ENCODE peak calls at places on chromosomes 11 and 22, in six cellular contexts. W is ovary, M is tibial artery, I is heart left ventricle, L is heart right ventricle, Q is HepG2. X is an unnamed sample.

GRCh38 chr11:23406131-23406819 is 546.0 kb upstream of the CCDC179 start:
- DNase-seq in W (no peak), M (no peak), I (no peak), L (no peak), Q (no peak), X (no peak)

GRCh38 chr11:19444231-19444630 is 203.5 kb upstream of the E2F8 start:
- DNase-seq in W (no peak), M (no peak), I (no peak), L (no peak), Q (no peak), X (no peak)

GRCh38 chr22:36589856-36590255 is 60.9 kb upstream of the EIF3D start:
- DNase-seq in W (no peak), M (no peak), I (no peak), L (no peak), Q (no peak), X (no peak)

GRCh38 chr11:69300124-69301032 is 6.4 kb downstream of the MYEOV start:
- DNase-seq in W (no peak), M (no peak), I (no peak), L (no peak), Q (no peak), X (no peak)

GRCh38 chr11:119432484-119433368 is 9.8 kb upstream of the THY1 start:
- DNase-seq in W (peak), M (no peak), I (no peak), L (no peak), Q (no peak), X (peak)

GRCh38 chr11:19311306-19312030 is 70.7 kb upstream of the E2F8 start:
- DNase-seq in W (peak), M (no peak), I (peak), L (peak), Q (peak), X (peak)

GRCh38 chr11:29518389-29519174 is 498.2 kb downstream of the KCNA4 start:
- DNase-seq in W (no peak), M (no peak), I (no peak), L (no peak), Q (no peak), X (no peak)

GRCh38 chr11:17921620-17922473 is 91.0 kb downstream of the SERGEF start:
- DNase-seq in W (no peak), M (no peak), I (peak), L (no peak), Q (no peak), X (no peak)

GRCh38 chr11:7941608-7942007 is at the start of gene OR10A3:
- DNase-seq in W (no peak), M (no peak), I (no peak), L (no peak), Q (no peak), X (no peak)

GRCh38 chr22:37909756-37910155 is 3.7 kb downstream of the MICALL1 start:
- DNase-seq in W (no peak), M (no peak), I (no peak), L (no peak), Q (no peak), X (no peak)

GRCh38 chr11:125423247-125423849 is 72.7 kb downstream of the FEZ1 start:
- DNase-seq in W (no peak), M (no peak), I (no peak), L (no peak), Q (peak), X (no peak)

GRCh38 chr11:131694526-131695424 is 324.4 kb downstream of the NTM start:
- DNase-seq in W (peak), M (peak), I (peak), L (peak), Q (peak), X (peak)

GRCh38 chr11:80097146-80097545 is 656.3 kb upstream of the TENM4 start:
- DNase-seq in W (no peak), M (no peak), I (no peak), L (no peak), Q (no peak), X (no peak)

GRCh38 chr11:106420048-106420665 is 342.7 kb downstream of the AASDHPPT start:
- DNase-seq in W (no peak), M (no peak), I (no peak), L (no peak), Q (no peak), X (no peak)

GRCh38 chr11:58179648-58180047 is 9.2 kb upstream of the OR9Q2 start:
- DNase-seq in W (no peak), M (no peak), I (peak), L (no peak), Q (no peak), X (no peak)

GRCh38 chr11:118263694-118264567 is at the start of gene MPZL2:
- DNase-seq in W (no peak), M (no peak), I (peak), L (peak), Q (peak), X (no peak)
- H3K4me3 ChIP-seq in W (peak), M (peak), I (peak), L (peak), Q (peak), X (no peak)

GRCh38 chr11:134517621-134518293 is 105.7 kb upstream of the B3GAT1 start:
- DNase-seq in W (peak), M (peak), I (no peak), L (no peak), Q (no peak), X (no peak)

GRCh38 chr11:134519788-134520187 is 107.7 kb upstream of the B3GAT1 start:
- DNase-seq in W (no peak), M (no peak), I (no peak), L (no peak), Q (no peak), X (no peak)

GRCh38 chr11:134519390-134519750 is 107.3 kb upstream of the B3GAT1 start:
- DNase-seq in W (no peak), M (no peak), I (no peak), L (no peak), Q (no peak), X (no peak)

GRCh38 chr11:134517115-134517514 is 105.1 kb upstream of the B3GAT1 start:
- DNase-seq in W (no peak), M (no peak), I (no peak), L (no peak), Q (no peak), X (no peak)

DNA sequence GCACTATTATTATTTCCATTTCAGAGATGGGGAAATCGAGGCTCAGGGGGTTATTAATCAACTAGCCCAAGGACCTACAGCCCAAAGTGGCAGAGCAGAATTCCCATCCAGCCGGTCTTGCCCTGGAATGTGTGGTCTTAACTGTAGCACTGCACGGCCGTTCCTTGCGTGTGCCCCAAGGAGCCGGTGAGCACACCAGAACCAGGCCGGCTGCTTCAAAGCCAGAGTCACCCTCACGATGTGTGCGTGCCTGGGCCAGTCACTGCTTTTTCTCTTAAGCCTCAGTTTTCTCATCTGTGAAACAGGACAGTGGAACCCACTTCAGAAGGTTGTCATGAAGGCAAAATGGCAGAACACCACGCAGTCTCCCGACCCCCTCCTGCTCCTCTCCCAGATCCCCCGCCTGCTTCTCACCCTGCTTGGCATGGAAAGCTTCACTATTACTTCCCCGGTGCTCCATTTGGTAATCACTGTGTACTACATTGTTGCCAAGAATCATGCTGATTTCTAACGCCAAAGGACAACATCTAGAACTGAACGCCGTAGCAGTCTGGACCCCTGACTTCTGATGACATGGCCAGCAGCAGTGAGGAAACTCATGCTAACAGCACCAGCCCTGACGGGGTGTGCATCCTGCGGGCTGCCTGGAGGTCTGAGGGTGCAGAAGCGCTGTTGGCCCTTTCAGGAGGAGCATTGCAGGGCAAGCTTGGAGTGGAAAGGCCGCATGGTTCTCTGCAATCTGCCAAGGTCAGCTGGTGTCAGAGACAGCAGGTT is 106.8 kb upstream of the B3GAT1 start:
- DNase-seq in W (peak), M (peak), I (no peak), L (no peak), Q (no peak), X (no peak)
- H3K27ac ChIP-seq in W (no peak), M (no peak), I (no peak), L (no peak), Q (no peak), X (no peak)

DNA sequence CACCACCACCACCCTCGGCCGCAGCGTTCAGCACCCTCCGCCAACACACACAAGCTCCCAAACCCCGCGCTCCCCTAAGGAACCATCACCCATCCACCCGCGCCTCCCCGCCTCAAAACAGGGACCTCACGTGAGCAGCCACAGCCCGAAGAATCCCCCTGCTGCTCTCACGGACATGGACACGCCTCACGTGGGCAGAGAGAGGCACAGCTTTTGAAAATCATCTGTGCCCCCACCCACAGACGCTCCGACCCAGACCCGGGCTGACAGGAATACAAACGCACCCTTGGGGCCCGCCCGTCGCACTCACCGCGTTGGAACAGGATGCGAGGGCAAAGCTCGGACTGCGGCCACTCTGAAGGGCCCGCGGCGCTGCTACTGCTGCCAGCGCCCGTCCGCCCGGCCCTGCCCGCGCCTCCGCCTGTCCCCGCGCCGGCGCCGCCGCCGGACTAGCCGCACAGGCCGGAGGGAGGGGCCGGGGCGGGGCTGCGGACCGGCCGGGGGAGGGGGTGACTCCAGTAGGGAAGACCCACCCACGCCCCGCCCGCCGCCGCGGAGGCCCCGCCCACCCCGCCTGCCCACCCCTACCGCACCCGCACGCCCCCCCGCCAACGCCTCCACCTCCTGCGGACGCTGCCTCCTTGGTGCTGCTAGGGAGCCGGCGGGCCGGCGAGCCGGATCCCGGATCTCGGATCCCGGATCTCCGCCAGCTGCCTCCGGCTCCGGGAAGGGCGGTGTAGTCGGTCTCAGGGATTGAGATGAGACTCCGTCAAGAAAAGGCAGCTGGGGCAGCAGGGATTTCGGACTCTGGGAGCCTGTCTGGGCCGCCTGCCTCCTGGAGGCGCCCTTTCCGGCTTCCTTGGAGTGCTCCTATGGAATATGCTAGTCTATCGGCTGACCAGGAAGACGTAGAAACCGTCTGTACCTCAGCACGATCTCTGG is at the start of gene TRIM3:
- DNase-seq in W (peak), M (peak), I (peak), L (peak), Q (peak), X (peak)
- TF ChIP-seq CTCF in W (peak), M (no peak), I (peak), L (no peak), Q (peak), X (peak)

DNA sequence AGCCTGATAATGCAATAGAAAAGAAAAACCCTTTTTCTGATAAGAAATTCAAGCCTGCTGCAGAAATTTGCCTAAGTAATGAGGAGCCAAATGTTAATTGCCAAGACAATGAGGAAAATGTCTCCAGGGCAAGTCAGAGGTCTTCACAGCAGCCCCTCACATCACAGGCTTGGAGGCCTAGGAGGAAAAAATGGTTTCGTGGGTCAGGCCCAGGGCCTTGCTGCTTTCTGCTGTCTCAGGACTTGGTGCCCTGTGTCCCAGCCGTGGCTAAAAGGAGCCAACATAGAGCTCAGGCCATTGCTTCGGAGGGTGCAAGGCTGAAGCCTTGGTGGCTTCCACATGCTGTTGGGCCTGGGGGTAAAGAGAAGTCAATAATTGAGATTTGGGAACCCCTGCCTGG is 131.3 kb downstream of the LARGE1 start:
- DNase-seq in W (no peak), M (no peak), I (no peak), L (no peak), Q (no peak), X (no peak)
- H3K4me3 ChIP-seq in W (no peak), M (no peak), I (no peak), L (no peak), Q (no peak), X (no peak)

GRCh38 chr11:15196704-15197103 is 82.0 kb downstream of the INSC start:
- DNase-seq in W (no peak), M (no peak), I (no peak), L (no peak), Q (no peak), X (no peak)

GRCh38 chr11:15195454-15196200 is 80.9 kb downstream of the INSC start:
- DNase-seq in W (no peak), M (no peak), I (no peak), L (no peak), Q (peak), X (no peak)

GRCh38 chr11:15192007-15192556 is 77.4 kb downstream of the INSC start:
- DNase-seq in W (no peak), M (no peak), I (no peak), L (no peak), Q (no peak), X (no peak)

GRCh38 chr11:15197696-15198095 is 83.0 kb downstream of the INSC start:
- DNase-seq in W (no peak), M (no peak), I (no peak), L (no peak), Q (no peak), X (peak)

GRCh38 chr11:15194671-15195415 is 80.1 kb downstream of the INSC start:
- DNase-seq in W (no peak), M (no peak), I (no peak), L (no peak), Q (no peak), X (peak)
- H3K27ac ChIP-seq in W (no peak), M (no peak), I (no peak), L (no peak), Q (no peak), X (no peak)

GRCh38 chr22:22555596-22555995 is 3.5 kb downstream of the PRAME start:
- DNase-seq in W (no peak), M (no peak), I (no peak), L (no peak), Q (no peak), X (no peak)

GRCh38 chr22:22552630-22553029 is 6.4 kb downstream of the PRAME start:
- DNase-seq in W (no peak), M (no peak), I (no peak), L (no peak), Q (peak), X (no peak)

GRCh38 chr22:22553141-22553540 is 5.9 kb downstream of the PRAME start:
- DNase-seq in W (no peak), M (no peak), I (no peak), L (no peak), Q (no peak), X (no peak)

GRCh38 chr22:22554324-22555284 is 4.5 kb downstream of the PRAME start:
- DNase-seq in W (no peak), M (no peak), I (no peak), L (no peak), Q (no peak), X (no peak)

GRCh38 chr22:22553735-22554134 is 5.3 kb downstream of the PRAME start:
- DNase-seq in W (no peak), M (no peak), I (no peak), L (no peak), Q (no peak), X (no peak)
- TF ChIP-seq CTCF in W (no peak), M (no peak), I (no peak), L (no peak), Q (no peak), X (no peak)

GRCh38 chr11:93737904-93738612 is 3.2 kb downstream of the TAF1D start:
- DNase-seq in W (no peak), M (no peak), I (no peak), L (no peak), Q (no peak), X (peak)
- H3K4me3 ChIP-seq in W (no peak), M (no peak), I (no peak), L (no peak), Q (peak), X (peak)

GRCh38 chr22:30198152-30198845 is 48.3 kb downstream of the LIF start:
- DNase-seq in W (no peak), M (no peak), I (no peak), L (no peak), Q (no peak), X (no peak)

GRCh38 chr22:30196141-30196866 is 50.3 kb downstream of the LIF start:
- DNase-seq in W (no peak), M (peak), I (peak), L (peak), Q (peak), X (peak)

GRCh38 chr22:30197389-30197788 is 49.2 kb downstream of the LIF start:
- DNase-seq in W (no peak), M (no peak), I (no peak), L (no peak), Q (no peak), X (no peak)

GRCh38 chr22:30195245-30196140 is 51.1 kb downstream of the LIF start:
- DNase-seq in W (no peak), M (no peak), I (no peak), L (peak), Q (peak), X (no peak)

DNA sequence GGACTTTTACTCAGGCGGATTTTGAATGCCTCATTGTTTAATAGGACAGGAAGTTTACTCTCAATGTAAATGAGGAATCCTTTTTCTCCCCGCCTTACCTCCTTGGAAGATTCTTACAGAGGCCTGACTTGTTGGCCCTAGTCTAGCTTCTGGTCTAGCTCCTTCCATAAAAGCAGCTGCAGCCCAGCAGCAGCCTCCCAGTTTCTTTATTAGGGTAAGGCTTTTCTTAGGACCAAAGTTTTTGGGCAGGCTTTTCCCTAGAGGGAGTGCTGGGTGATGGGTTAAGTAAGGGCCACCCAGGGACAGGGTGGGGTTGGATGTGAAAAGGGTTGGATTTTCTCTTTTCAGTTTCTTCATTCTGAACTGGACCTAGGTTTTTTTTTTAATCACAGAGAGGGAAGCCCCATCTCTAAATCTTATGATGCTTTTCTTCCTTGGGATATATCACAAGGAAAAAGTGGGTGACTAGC is 49.7 kb downstream of the LIF start:
- DNase-seq in W (no peak), M (no peak), I (no peak), L (no peak), Q (no peak), X (no peak)
- H3K27ac ChIP-seq in W (no peak), M (peak), I (peak), L (peak), Q (peak), X (peak)